ENCODE peak calls at places on chromosomes 1 and 21, in four cellular contexts. A is HFFc6; E is left lung; S is CD8-positive, alpha-beta T cell. M is an unnamed sample.

GRCh38 chr1:159980786-159981185 is 26.7 kb upstream of the SLAMF9 start:
- DNase-seq in A (no peak), S (no peak), E (no peak), M (no peak)

GRCh38 chr1:25685211-25685750 is 68.7 kb downstream of the MAN1C1 start:
- DNase-seq in A (no peak), S (no peak), E (no peak), M (no peak)

GRCh38 chr1:90707363-90707710 is 9.8 kb downstream of the BARHL2 start:
- DNase-seq in A (no peak), E (peak; percentile 87), S (no peak), M (no peak)

GRCh38 chr1:232057217-232057895 is 430.8 kb downstream of the DISC1 start:
- DNase-seq in A (no peak), E (no peak), S (no peak), M (no peak)

GRCh38 chr1:37410815-37411214 is 63.6 kb upstream of the ZC3H12A start:
- DNase-seq in S (no peak), A (no peak), E (no peak), M (no peak)

GRCh38 chr1:76951185-76951584 is 83.9 kb downstream of the ST6GALNAC5 start:
- DNase-seq in A (peak; percentile 66), E (no peak), S (no peak), M (no peak)

GRCh38 chr1:34761176-34761761 is 1.7 kb downstream of the GJB4 start:
- DNase-seq in E (no peak), A (no peak), S (no peak), M (no peak)

GRCh38 chr1:53587252-53587992 is 128.2 kb downstream of the DMRTB1 start:
- DNase-seq in A (no peak), E (no peak), S (no peak), M (no peak)

GRCh38 chr1:17984510-17985085 is 123.0 kb upstream of the IGSF21 start:
- DNase-seq in E (no peak), A (no peak), S (no peak), M (no peak)

GRCh38 chr1:94693029-94693428 is 127.1 kb upstream of the SLC44A3 start:
- DNase-seq in A (no peak), E (no peak), S (no peak), M (no peak)
- TF ChIP-seq CTCF in A (peak; percentile 33), E (no peak), S (no peak), M (no peak)

DNA sequence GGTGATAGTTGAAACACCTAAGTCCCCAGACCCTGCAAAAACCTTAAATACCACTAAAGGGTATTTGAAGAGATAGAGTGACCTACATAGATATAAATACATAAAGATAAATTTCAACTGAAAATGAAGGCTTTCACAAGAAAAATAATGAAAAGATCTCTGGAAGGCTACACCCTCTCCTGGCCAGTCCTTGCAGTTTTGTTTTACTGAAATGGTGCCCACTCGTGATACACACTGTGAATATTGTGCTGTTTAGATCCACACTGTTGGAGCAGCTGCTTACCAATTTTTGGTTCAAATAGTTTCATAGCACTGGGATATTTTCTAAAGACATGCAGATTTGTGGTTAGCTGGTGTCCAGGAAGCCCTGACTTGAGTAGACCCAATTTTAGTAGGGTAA is 31.5 kb upstream of the RNF187 start:
- DNase-seq in A (no peak), S (no peak), E (no peak), M (no peak)
- TF ChIP-seq CTCF in A (peak; percentile 53), S (no peak), E (no peak), M (no peak)

DNA sequence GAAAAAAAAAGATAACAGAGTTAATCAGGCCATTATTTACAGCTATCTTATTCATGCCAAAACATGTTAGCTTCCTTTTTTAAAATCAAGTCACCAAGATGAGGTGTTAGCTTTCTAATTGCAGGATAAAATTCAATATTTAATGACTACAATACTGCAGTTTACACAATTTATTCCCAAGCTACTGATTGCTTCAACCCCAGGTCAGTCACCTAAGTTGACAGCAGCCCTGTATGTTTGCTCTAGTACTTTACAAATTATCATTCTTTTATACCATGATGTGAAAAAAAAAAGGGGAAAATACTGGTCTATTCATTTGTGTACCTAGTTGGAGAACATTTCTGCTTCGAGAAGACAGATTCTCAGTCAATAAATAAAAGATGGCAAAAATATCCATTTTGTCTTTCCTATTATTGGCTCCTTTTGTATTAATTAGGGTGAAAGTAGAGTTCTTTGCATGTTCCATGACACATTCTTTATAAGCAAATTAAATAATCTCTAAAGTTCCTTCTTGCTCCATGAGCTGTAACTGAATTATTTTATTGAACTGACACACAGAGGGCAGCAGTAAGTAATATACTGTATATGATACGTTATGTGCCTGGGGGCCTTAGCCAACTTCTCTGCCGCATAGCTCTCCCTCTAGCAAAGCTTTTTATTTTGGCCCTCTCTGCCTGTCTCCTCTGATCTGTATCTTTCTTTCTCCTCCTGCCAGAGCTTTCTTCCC is 48.0 kb downstream of the DIPK1A start:
- DNase-seq in S (no peak), A (no peak), E (no peak), M (no peak)
- TF ChIP-seq CTCF in S (no peak), A (no peak), E (no peak), M (no peak)

GRCh38 chr21:34517491-34518245 is 5.7 kb upstream of the KCNE1 start:
- DNase-seq in S (no peak), E (no peak), A (no peak), M (no peak)
- TF ChIP-seq CTCF in S (no peak), E (no peak), A (peak; percentile 58), M (no peak)

DNA sequence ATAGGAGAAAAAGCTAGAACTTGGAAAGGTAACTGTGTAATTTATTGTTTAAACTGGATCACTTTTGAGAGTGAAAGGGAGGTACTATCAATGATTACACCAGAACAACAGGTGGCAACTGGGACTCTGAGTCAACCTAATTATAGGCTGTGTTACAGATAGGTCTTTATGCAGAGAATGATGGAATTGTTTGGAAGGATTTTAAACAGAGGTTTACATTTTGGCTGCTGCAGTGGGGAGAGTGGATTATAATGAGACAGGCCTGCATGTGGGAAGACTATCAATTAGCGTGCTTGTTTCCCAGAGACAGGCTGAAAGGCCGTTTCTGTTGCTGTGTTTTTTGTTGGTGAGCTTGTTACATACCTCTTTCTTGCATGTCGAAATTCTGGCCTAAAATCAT is 432.9 kb downstream of the PLA2G4A start:
- DNase-seq in A (no peak), E (no peak), S (no peak), M (no peak)
- TF ChIP-seq CTCF in A (no peak), E (no peak), S (no peak), M (no peak)

GRCh38 chr1:65458730-65459396 is 38.4 kb downstream of the LEPR start:
- DNase-seq in S (no peak), E (no peak), A (no peak), M (no peak)

GRCh38 chr1:65457868-65458267 is 37.4 kb downstream of the LEPR start:
- DNase-seq in E (no peak), S (no peak), A (no peak), M (no peak)

GRCh38 chr1:65456481-65456880 is 36.0 kb downstream of the LEPR start:
- DNase-seq in A (no peak), E (no peak), S (no peak), M (no peak)

DNA sequence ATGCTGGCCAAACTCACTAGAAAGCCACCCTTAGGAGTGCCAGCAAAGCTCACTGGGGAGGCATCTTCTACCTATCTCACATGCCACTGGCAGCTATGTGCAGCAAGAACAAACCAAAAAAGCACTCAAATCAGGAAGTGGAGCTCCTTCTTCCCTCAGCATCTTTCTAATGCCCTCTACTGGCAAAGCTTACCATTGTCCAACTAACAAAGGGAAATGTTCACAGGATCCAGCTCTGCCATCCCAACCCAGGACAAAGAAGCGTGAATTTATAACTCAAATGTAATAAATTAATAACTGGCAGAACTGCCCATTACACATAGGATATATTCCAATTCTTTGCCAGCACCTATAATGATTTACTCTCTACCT is 38.9 kb downstream of the LEPR start:
- DNase-seq in E (no peak), A (peak; percentile 33), S (no peak), M (no peak)
- TF ChIP-seq CTCF in E (peak; percentile 36), A (peak; percentile 77), S (no peak), M (no peak)

GRCh38 chr1:224898937-224899336 is 30.5 kb upstream of the DNAH14 start:
- DNase-seq in A (no peak), S (no peak), E (no peak), M (no peak)

GRCh38 chr1:224897928-224898327 is 31.5 kb upstream of the DNAH14 start:
- DNase-seq in A (no peak), E (no peak), S (no peak), M (no peak)

GRCh38 chr1:224896130-224896781 is 33.2 kb upstream of the DNAH14 start:
- DNase-seq in A (no peak), S (no peak), E (no peak), M (no peak)

GRCh38 chr1:224897501-224897900 is 32.0 kb upstream of the DNAH14 start:
- DNase-seq in S (no peak), A (no peak), E (no peak), M (no peak)

DNA sequence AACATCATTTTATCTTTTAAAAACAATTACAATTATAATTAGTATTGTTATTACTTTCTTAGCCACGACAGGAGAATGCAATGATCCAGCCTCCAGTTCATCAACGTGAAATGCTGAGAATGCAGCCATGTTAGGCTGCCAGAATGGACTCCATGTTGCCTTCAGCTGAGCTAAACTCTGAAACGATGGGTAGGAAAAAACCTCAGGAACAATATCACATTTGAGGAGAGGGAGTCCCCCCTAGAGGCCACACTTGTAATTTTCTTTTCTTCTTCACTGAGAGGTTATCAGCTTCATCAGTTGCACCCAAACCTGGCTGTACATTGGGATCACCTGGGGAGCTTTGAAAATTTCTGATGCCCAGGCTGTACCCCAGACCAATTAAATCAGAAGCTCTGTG is 34.6 kb upstream of the DNAH14 start:
- DNase-seq in E (no peak), S (no peak), A (peak; percentile 37), M (no peak)
- TF ChIP-seq CTCF in E (no peak), S (no peak), A (peak; percentile 64), M (no peak)

GRCh38 chr21:36478207-36478701 is 1.7 kb downstream of the CLDN14 start:
- DNase-seq in E (no peak), S (no peak), A (peak; percentile 91), M (no peak)

GRCh38 chr21:36480618-36481017 is 696 bp upstream of the CLDN14 start:
- DNase-seq in E (no peak), A (no peak), S (no peak), M (no peak)

GRCh38 chr21:36479415-36480402 is at the start of gene CLDN14:
- DNase-seq in E (no peak), A (no peak), S (no peak), M (no peak)

GRCh38 chr21:36477559-36477958 is 2.4 kb downstream of the CLDN14 start:
- DNase-seq in A (no peak), E (no peak), S (no peak), M (no peak)

DNA sequence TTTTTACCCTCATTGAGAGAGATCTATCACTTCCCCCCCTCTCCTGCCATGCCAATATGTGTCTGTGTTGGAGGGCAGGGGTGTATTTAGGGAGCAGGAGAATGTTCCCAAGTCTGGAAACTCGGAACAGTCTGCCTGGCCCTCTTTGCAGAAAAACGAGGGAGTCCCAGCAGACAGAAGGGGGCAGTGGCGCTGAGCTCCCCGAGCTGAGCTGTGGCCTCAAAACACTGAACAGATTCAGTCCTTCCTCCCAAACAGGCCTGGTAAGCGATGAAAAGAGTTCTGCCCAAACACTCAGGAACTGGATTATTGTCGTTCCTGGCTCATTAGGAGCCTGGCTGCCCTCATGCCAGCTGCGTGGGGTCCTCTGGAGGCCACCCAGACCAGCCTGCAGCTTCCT is 981 bp downstream of the CLDN14 start:
- DNase-seq in A (no peak), S (no peak), E (no peak), M (no peak)
- TF ChIP-seq CTCF in A (peak; percentile 56), S (no peak), E (no peak), M (no peak)

M was measured in activated B cell treated with CpG ODN at 0.5 μM for 24 hours.